ENCODE peak calls at places on chromosomes 2 and 18, in seven cellular contexts. S is chondrocyte, X is NCI-H1417, Y is NCI-H2081 treated with DMSO at 0.1 percent for 48 hours, T is PC-3, P is ACHN, R is suprapubic skin. L is an unnamed sample.

GRCh38 chr2:55338268-55338667 is 69.2 kb upstream of the MTIF2 start:
- DNase-seq in R (no peak), X (no peak), P (no peak), S (no peak), T (no peak), Y (no peak), L (no peak)

GRCh38 chr2:148201075-148202004 is 180.4 kb downstream of the MBD5 start:
- DNase-seq in X (no peak), Y (no peak), P (peak; percentile 63), R (no peak), T (peak; percentile 66), S (peak; percentile 77), L (peak; percentile 78)

GRCh38 chr2:46966576-46966975 is 51.0 kb upstream of the MCFD2 start:
- DNase-seq in S (no peak), Y (no peak), X (no peak), T (peak; percentile 38), R (no peak), P (no peak), L (no peak)

GRCh38 chr2:120595739-120596138 is 139.9 kb upstream of the GLI2 start:
- DNase-seq in T (no peak), P (no peak), S (peak; percentile 30), X (no peak), Y (no peak), R (no peak), L (no peak)

GRCh38 chr18:74699455-74699854 is 101.8 kb downstream of the ZNF407 start:
- DNase-seq in P (no peak), X (no peak), S (no peak), R (no peak), T (no peak), Y (no peak), L (no peak)

GRCh38 chr2:9191044-9191481 is 15.5 kb upstream of the ASAP2 start:
- DNase-seq in X (no peak), S (peak; percentile 96), R (peak; percentile 89), P (no peak), Y (no peak), T (no peak), L (peak; percentile 95)

GRCh38 chr2:85063981-85064599 is 69.1 kb upstream of the TCF7L1 start:
- DNase-seq in R (no peak), S (no peak), Y (no peak), X (no peak), P (no peak), T (no peak), L (no peak)

GRCh38 chr2:239522740-239523119 is 121.9 kb upstream of the HDAC4 start:
- DNase-seq in T (no peak), X (no peak), P (no peak), Y (no peak), R (no peak), S (peak; percentile 67), L (peak; percentile 70)

GRCh38 chr2:1653137-1653789 is 91.1 kb downstream of the PXDN start:
- DNase-seq in Y (no peak), R (peak; percentile 90), S (peak; percentile 92), T (peak; percentile 28), X (no peak), P (peak; percentile 98), L (peak; percentile 95)

GRCh38 chr2:232577841-232578240 is 27.4 kb downstream of the EIF4E2 start:
- DNase-seq in T (no peak), S (no peak), R (no peak), P (no peak), Y (no peak), X (no peak), L (no peak)

GRCh38 chr2:66919286-66919685 is 477.8 kb upstream of the ETAA1 start:
- DNase-seq in S (no peak), R (no peak), P (no peak), X (no peak), Y (no peak), T (no peak), L (no peak)

GRCh38 chr2:95185973-95186372 is 20.4 kb downstream of the ZNF2 start:
- DNase-seq in T (no peak), Y (no peak), S (no peak), X (no peak), R (no peak), P (no peak), L (no peak)

GRCh38 chr2:60064687-60065361 is 488.6 kb downstream of the BCL11A start:
- DNase-seq in P (no peak), Y (no peak), T (no peak), R (no peak), X (no peak), S (no peak), L (no peak)

GRCh38 chr2:220166616-220167015 is 539.2 kb downstream of the SLC4A3 start:
- DNase-seq in Y (no peak), S (no peak), T (no peak), P (no peak), R (no peak), X (no peak), L (no peak)

GRCh38 chr18:6757966-6758365 is 28.4 kb downstream of the ARHGAP28 start:
- DNase-seq in S (no peak), Y (no peak), R (no peak), X (no peak), T (peak; percentile 43), P (peak; percentile 88), L (no peak)

GRCh38 chr2:223537669-223538601 is 64.2 kb downstream of the SCG2 start:
- DNase-seq in T (peak; percentile 44), S (no peak), Y (peak; percentile 72), P (no peak), R (no peak), X (no peak), L (no peak)

GRCh38 chr18:55694291-55694690 is 106.3 kb upstream of the TCF4 start:
- DNase-seq in Y (no peak), T (peak; percentile 17), R (no peak), X (no peak), S (no peak), P (no peak), L (no peak)

GRCh38 chr2:206481056-206481455 is 37.7 kb downstream of the ADAM23 start:
- DNase-seq in S (no peak), R (no peak), X (no peak), Y (no peak), P (no peak), T (no peak), L (no peak)

GRCh38 chr2:148560501-148560900 is 84.0 kb upstream of the EPC2 start:
- DNase-seq in R (no peak), Y (no peak), X (no peak), T (no peak), P (no peak), S (no peak), L (no peak)

GRCh38 chr18:55500316-55501086 is 87.5 kb downstream of the TCF4 start:
- DNase-seq in P (no peak), S (no peak), Y (no peak), R (no peak), T (peak; percentile 37), X (no peak), L (no peak)

GRCh38 chr18:28039078-28039477 is 137.9 kb downstream of the CDH2 start:
- DNase-seq in S (no peak), P (peak; percentile 30), Y (no peak), T (peak; percentile 26), R (no peak), X (no peak), L (no peak)

GRCh38 chr2:84855730-84856129 is 25.2 kb downstream of the TRABD2A start:
- DNase-seq in Y (no peak), R (no peak), P (no peak), S (no peak), T (no peak), X (no peak), L (no peak)

GRCh38 chr2:46534589-46534988 is 55.2 kb downstream of the TMEM247 start:
- DNase-seq in P (no peak), T (no peak), R (no peak), X (no peak), Y (no peak), S (no peak), L (no peak)

GRCh38 chr2:128427356-128427755 is 108.7 kb upstream of the HS6ST1 start:
- DNase-seq in Y (no peak), T (no peak), S (peak; percentile 29), X (no peak), R (peak; percentile 9), P (no peak), L (peak; percentile 19)

GRCh38 chr2:113136828-113137775 is 9.7 kb downstream of the IL1RN start:
- DNase-seq in P (peak; percentile 55), T (peak; percentile 74), X (peak; percentile 12), Y (no peak), R (no peak), S (no peak), L (no peak)

GRCh38 chr2:14632133-14632936 is at the start of gene LRATD1:
- DNase-seq in S (no peak), Y (peak; percentile 23), X (peak; percentile 97), T (peak; percentile 93), P (peak; percentile 83), R (peak; percentile 89), L (peak; percentile 88)

GRCh38 chr2:109325570-109325969 is 196.6 kb downstream of the SH3RF3 start:
- DNase-seq in Y (no peak), P (no peak), X (no peak), R (no peak), T (no peak), S (no peak), L (no peak)

GRCh38 chr2:54310314-54310713 is 54.3 kb upstream of the TSPYL6 start:
- DNase-seq in Y (no peak), X (no peak), T (peak; percentile 14), R (no peak), P (peak; percentile 36), S (no peak), L (no peak)

GRCh38 chr2:65831528-65831927 is 399.1 kb upstream of the SPRED2 start:
- DNase-seq in X (no peak), T (no peak), R (no peak), S (no peak), P (no peak), Y (no peak), L (no peak)

GRCh38 chr18:24878289-24878688 is 417.9 kb downstream of the HRH4 start:
- DNase-seq in P (peak; percentile 30), Y (peak; percentile 3), T (peak; percentile 61), S (no peak), X (peak; percentile 46), R (no peak), L (no peak)

GRCh38 chr2:236969767-236970655 is 115.7 kb upstream of the COPS8 start:
- DNase-seq in S (no peak), P (no peak), R (peak; percentile 53), Y (no peak), X (no peak), T (peak; percentile 10), L (no peak)

GRCh38 chr2:69280796-69281412 is 106.1 kb downstream of the GFPT1 start:
- DNase-seq in S (no peak), Y (no peak), P (no peak), R (no peak), T (no peak), X (no peak), L (no peak)

GRCh38 chr2:231900486-231900942 is 25.7 kb downstream of the NPPC start:
- DNase-seq in R (no peak), T (peak; percentile 90), X (no peak), P (peak; percentile 34), S (peak; percentile 91), Y (no peak), L (peak; percentile 93)

GRCh38 chr2:2046497-2046896 is 284.6 kb downstream of the MYT1L start:
- DNase-seq in P (no peak), T (no peak), S (no peak), X (no peak), Y (no peak), R (no peak), L (no peak)

GRCh38 chr2:234453216-234453615 is 43.7 kb downstream of the ARL4C start:
- DNase-seq in X (no peak), S (no peak), Y (no peak), P (no peak), R (no peak), T (no peak), L (no peak)

GRCh38 chr2:112626604-112627059 is 19.1 kb upstream of the SLC20A1 start:
- DNase-seq in R (peak; percentile 76), S (no peak), X (peak; percentile 4), T (peak; percentile 72), P (peak; percentile 81), Y (no peak), L (peak; percentile 90)

L was measured in posterior vena cava.